ENCODE peak calls at places on chromosomes 2 and 18, in six cellular contexts. One of them, this sample, is unnamed.

GRCh38 chr2:70043252-70043875 is 43.9 kb upstream of the PCBP1 start:
- DNase-seq in dermis blood vessel endothelial cell: no peak
- DNase-seq in GF-D8: peak; percentile 91
- DNase-seq in HEK293T: no peak
- DNase-seq in dorsolateral prefrontal cortex: no peak
- DNase-seq in activated naive CD4-positive, alpha-beta T cell treated with anti-CD3 and anti-CD28 coated beads, Interleukin-2, amount 10 ng/mL, durations not matched to agents 7 days and 5 days: peak; percentile 77
- DNase-seq in this sample: no peak

GRCh38 chr2:240571314-240571973 is 3.2 kb downstream of the RNPEPL1 start:
- DNase-seq in activated naive CD4-positive, alpha-beta T cell treated with anti-CD3 and anti-CD28 coated beads, Interleukin-2, amount 10 ng/mL, durations not matched to agents 7 days and 5 days: no peak
- DNase-seq in dermis blood vessel endothelial cell: no peak
- DNase-seq in HEK293T: no peak
- DNase-seq in GF-D8: no peak
- DNase-seq in dorsolateral prefrontal cortex: peak; percentile 29
- DNase-seq in this sample: no peak

GRCh38 chr2:190841707-190842505 is 38.7 kb upstream of the GLS start:
- DNase-seq in dorsolateral prefrontal cortex: no peak
- DNase-seq in dermis blood vessel endothelial cell: no peak
- DNase-seq in activated naive CD4-positive, alpha-beta T cell treated with anti-CD3 and anti-CD28 coated beads, Interleukin-2, amount 10 ng/mL, durations not matched to agents 7 days and 5 days: no peak
- DNase-seq in GF-D8: no peak
- DNase-seq in HEK293T: no peak
- DNase-seq in this sample: no peak

GRCh38 chr2:71798266-71799012 is 345.1 kb downstream of the DYSF start:
- DNase-seq in dorsolateral prefrontal cortex: no peak
- DNase-seq in HEK293T: peak; percentile 66
- DNase-seq in activated naive CD4-positive, alpha-beta T cell treated with anti-CD3 and anti-CD28 coated beads, Interleukin-2, amount 10 ng/mL, durations not matched to agents 7 days and 5 days: peak; percentile 38
- DNase-seq in dermis blood vessel endothelial cell: peak; percentile 63
- DNase-seq in GF-D8: no peak
- DNase-seq in this sample: no peak

GRCh38 chr2:142944264-142944663 is 66.8 kb downstream of the KYNU start:
- DNase-seq in HEK293T: peak; percentile 12
- DNase-seq in dermis blood vessel endothelial cell: peak; percentile 8
- DNase-seq in GF-D8: no peak
- DNase-seq in dorsolateral prefrontal cortex: no peak
- DNase-seq in activated naive CD4-positive, alpha-beta T cell treated with anti-CD3 and anti-CD28 coated beads, Interleukin-2, amount 10 ng/mL, durations not matched to agents 7 days and 5 days: no peak
- DNase-seq in this sample: no peak

GRCh38 chr18:11500153-11501122 is 109.0 kb upstream of the SLC35G4 start:
- DNase-seq in HEK293T: no peak
- DNase-seq in GF-D8: no peak
- DNase-seq in dermis blood vessel endothelial cell: peak; percentile 91
- DNase-seq in activated naive CD4-positive, alpha-beta T cell treated with anti-CD3 and anti-CD28 coated beads, Interleukin-2, amount 10 ng/mL, durations not matched to agents 7 days and 5 days: no peak
- DNase-seq in dorsolateral prefrontal cortex: no peak
- DNase-seq in this sample: peak; percentile 93

GRCh38 chr2:129587426-129588064 is 391.9 kb upstream of the RAB6C start:
- DNase-seq in GF-D8: no peak
- DNase-seq in HEK293T: no peak
- DNase-seq in activated naive CD4-positive, alpha-beta T cell treated with anti-CD3 and anti-CD28 coated beads, Interleukin-2, amount 10 ng/mL, durations not matched to agents 7 days and 5 days: no peak
- DNase-seq in dorsolateral prefrontal cortex: no peak
- DNase-seq in dermis blood vessel endothelial cell: no peak
- DNase-seq in this sample: no peak

GRCh38 chr2:118310016-118310877 is 222.0 kb downstream of the INSIG2 start:
- DNase-seq in dorsolateral prefrontal cortex: peak; percentile 41
- DNase-seq in activated naive CD4-positive, alpha-beta T cell treated with anti-CD3 and anti-CD28 coated beads, Interleukin-2, amount 10 ng/mL, durations not matched to agents 7 days and 5 days: peak; percentile 74
- DNase-seq in HEK293T: no peak
- DNase-seq in GF-D8: no peak
- DNase-seq in dermis blood vessel endothelial cell: peak; percentile 63
- DNase-seq in this sample: no peak

GRCh38 chr2:30235859-30236535 is 4.7 kb downstream of the LBH start:
- DNase-seq in GF-D8: no peak
- DNase-seq in dorsolateral prefrontal cortex: no peak
- DNase-seq in HEK293T: no peak
- DNase-seq in dermis blood vessel endothelial cell: no peak
- DNase-seq in activated naive CD4-positive, alpha-beta T cell treated with anti-CD3 and anti-CD28 coated beads, Interleukin-2, amount 10 ng/mL, durations not matched to agents 7 days and 5 days: peak; percentile 53
- DNase-seq in this sample: no peak

GRCh38 chr2:214699236-214699635 is 110.2 kb downstream of the BARD1 start:
- DNase-seq in dermis blood vessel endothelial cell: no peak
- DNase-seq in HEK293T: no peak
- DNase-seq in GF-D8: no peak
- DNase-seq in dorsolateral prefrontal cortex: no peak
- DNase-seq in activated naive CD4-positive, alpha-beta T cell treated with anti-CD3 and anti-CD28 coated beads, Interleukin-2, amount 10 ng/mL, durations not matched to agents 7 days and 5 days: no peak
- DNase-seq in this sample: no peak

GRCh38 chr2:171480908-171481307 is 41.4 kb upstream of the CYBRD1 start:
- DNase-seq in GF-D8: no peak
- DNase-seq in HEK293T: no peak
- DNase-seq in activated naive CD4-positive, alpha-beta T cell treated with anti-CD3 and anti-CD28 coated beads, Interleukin-2, amount 10 ng/mL, durations not matched to agents 7 days and 5 days: no peak
- DNase-seq in dermis blood vessel endothelial cell: no peak
- DNase-seq in dorsolateral prefrontal cortex: no peak
- DNase-seq in this sample: no peak

GRCh38 chr2:198135481-198135934 is 331.1 kb downstream of the PLCL1 start:
- DNase-seq in HEK293T: no peak
- DNase-seq in dorsolateral prefrontal cortex: no peak
- DNase-seq in dermis blood vessel endothelial cell: no peak
- DNase-seq in GF-D8: no peak
- DNase-seq in activated naive CD4-positive, alpha-beta T cell treated with anti-CD3 and anti-CD28 coated beads, Interleukin-2, amount 10 ng/mL, durations not matched to agents 7 days and 5 days: no peak
- DNase-seq in this sample: no peak

GRCh38 chr2:207203056-207203455 is 37.3 kb upstream of the KLF7 start:
- DNase-seq in HEK293T: no peak
- DNase-seq in GF-D8: no peak
- DNase-seq in dorsolateral prefrontal cortex: no peak
- DNase-seq in dermis blood vessel endothelial cell: no peak
- DNase-seq in activated naive CD4-positive, alpha-beta T cell treated with anti-CD3 and anti-CD28 coated beads, Interleukin-2, amount 10 ng/mL, durations not matched to agents 7 days and 5 days: no peak
- DNase-seq in this sample: no peak

GRCh38 chr2:163248321-163249090 is 409.9 kb upstream of the KCNH7 start:
- DNase-seq in GF-D8: no peak
- DNase-seq in activated naive CD4-positive, alpha-beta T cell treated with anti-CD3 and anti-CD28 coated beads, Interleukin-2, amount 10 ng/mL, durations not matched to agents 7 days and 5 days: no peak
- DNase-seq in HEK293T: no peak
- DNase-seq in dorsolateral prefrontal cortex: no peak
- DNase-seq in dermis blood vessel endothelial cell: no peak
- DNase-seq in this sample: no peak

GRCh38 chr2:105895995-105896764 is 151.5 kb downstream of the NCK2 start:
- DNase-seq in activated naive CD4-positive, alpha-beta T cell treated with anti-CD3 and anti-CD28 coated beads, Interleukin-2, amount 10 ng/mL, durations not matched to agents 7 days and 5 days: peak; percentile 36
- DNase-seq in dorsolateral prefrontal cortex: no peak
- DNase-seq in dermis blood vessel endothelial cell: no peak
- DNase-seq in GF-D8: no peak
- DNase-seq in HEK293T: no peak
- DNase-seq in this sample: no peak

GRCh38 chr2:239943991-239944441 is 81.1 kb downstream of the NDUFA10 start:
- DNase-seq in dermis blood vessel endothelial cell: no peak
- DNase-seq in HEK293T: no peak
- DNase-seq in dorsolateral prefrontal cortex: peak; percentile 17
- DNase-seq in activated naive CD4-positive, alpha-beta T cell treated with anti-CD3 and anti-CD28 coated beads, Interleukin-2, amount 10 ng/mL, durations not matched to agents 7 days and 5 days: no peak
- DNase-seq in GF-D8: no peak
- DNase-seq in this sample: no peak

GRCh38 chr2:191626497-191627151 is 51.3 kb upstream of the NABP1 start:
- DNase-seq in GF-D8: no peak
- DNase-seq in activated naive CD4-positive, alpha-beta T cell treated with anti-CD3 and anti-CD28 coated beads, Interleukin-2, amount 10 ng/mL, durations not matched to agents 7 days and 5 days: no peak
- DNase-seq in HEK293T: no peak
- DNase-seq in dermis blood vessel endothelial cell: peak; percentile 36
- DNase-seq in dorsolateral prefrontal cortex: no peak
- DNase-seq in this sample: no peak

GRCh38 chr18:830315-830901 is 18.4 kb upstream of the YES1 start:
- DNase-seq in HEK293T: no peak
- DNase-seq in dermis blood vessel endothelial cell: peak; percentile 96
- DNase-seq in dorsolateral prefrontal cortex: no peak
- DNase-seq in GF-D8: peak; percentile 99
- DNase-seq in activated naive CD4-positive, alpha-beta T cell treated with anti-CD3 and anti-CD28 coated beads, Interleukin-2, amount 10 ng/mL, durations not matched to agents 7 days and 5 days: peak; percentile 58
- DNase-seq in this sample: peak; percentile 52

GRCh38 chr18:9008709-9009635 is 93.5 kb upstream of the NDUFV2 start:
- DNase-seq in dorsolateral prefrontal cortex: no peak
- DNase-seq in HEK293T: no peak
- DNase-seq in activated naive CD4-positive, alpha-beta T cell treated with anti-CD3 and anti-CD28 coated beads, Interleukin-2, amount 10 ng/mL, durations not matched to agents 7 days and 5 days: no peak
- DNase-seq in GF-D8: no peak
- DNase-seq in dermis blood vessel endothelial cell: no peak
- DNase-seq in this sample: no peak

GRCh38 chr2:27765621-27766286 is 5.8 kb upstream of the MRPL33 start:
- DNase-seq in dorsolateral prefrontal cortex: peak; percentile 48
- DNase-seq in dermis blood vessel endothelial cell: peak; percentile 67
- DNase-seq in GF-D8: no peak
- DNase-seq in activated naive CD4-positive, alpha-beta T cell treated with anti-CD3 and anti-CD28 coated beads, Interleukin-2, amount 10 ng/mL, durations not matched to agents 7 days and 5 days: peak; percentile 47
- DNase-seq in HEK293T: no peak
- DNase-seq in this sample: no peak

GRCh38 chr2:215537621-215538020 is 101.8 kb upstream of the FN1 start:
- DNase-seq in activated naive CD4-positive, alpha-beta T cell treated with anti-CD3 and anti-CD28 coated beads, Interleukin-2, amount 10 ng/mL, durations not matched to agents 7 days and 5 days: no peak
- DNase-seq in GF-D8: no peak
- DNase-seq in dorsolateral prefrontal cortex: no peak
- DNase-seq in dermis blood vessel endothelial cell: no peak
- DNase-seq in HEK293T: no peak
- DNase-seq in this sample: peak; percentile 61

GRCh38 chr18:111292-112014 is 46.9 kb upstream of the USP14 start:
- DNase-seq in GF-D8: no peak
- DNase-seq in dorsolateral prefrontal cortex: peak; percentile 62
- DNase-seq in activated naive CD4-positive, alpha-beta T cell treated with anti-CD3 and anti-CD28 coated beads, Interleukin-2, amount 10 ng/mL, durations not matched to agents 7 days and 5 days: peak; percentile 80
- DNase-seq in HEK293T: peak; percentile 70
- DNase-seq in dermis blood vessel endothelial cell: peak; percentile 67
- DNase-seq in this sample: no peak

GRCh38 chr2:22887426-22887825 is 497.6 kb upstream of the KLHL29 start:
- DNase-seq in activated naive CD4-positive, alpha-beta T cell treated with anti-CD3 and anti-CD28 coated beads, Interleukin-2, amount 10 ng/mL, durations not matched to agents 7 days and 5 days: no peak
- DNase-seq in dorsolateral prefrontal cortex: no peak
- DNase-seq in dermis blood vessel endothelial cell: no peak
- DNase-seq in HEK293T: no peak
- DNase-seq in GF-D8: no peak
- DNase-seq in this sample: no peak

GRCh38 chr2:109368798-109369197 is 239.8 kb downstream of the SH3RF3 start:
- DNase-seq in activated naive CD4-positive, alpha-beta T cell treated with anti-CD3 and anti-CD28 coated beads, Interleukin-2, amount 10 ng/mL, durations not matched to agents 7 days and 5 days: no peak
- DNase-seq in dermis blood vessel endothelial cell: no peak
- DNase-seq in GF-D8: no peak
- DNase-seq in dorsolateral prefrontal cortex: no peak
- DNase-seq in HEK293T: no peak
- DNase-seq in this sample: no peak

GRCh38 chr2:121579326-121579725 is 48.6 kb downstream of the RNU4ATAC start:
- DNase-seq in activated naive CD4-positive, alpha-beta T cell treated with anti-CD3 and anti-CD28 coated beads, Interleukin-2, amount 10 ng/mL, durations not matched to agents 7 days and 5 days: no peak
- DNase-seq in HEK293T: no peak
- DNase-seq in dermis blood vessel endothelial cell: no peak
- DNase-seq in dorsolateral prefrontal cortex: no peak
- DNase-seq in GF-D8: no peak
- DNase-seq in this sample: no peak

GRCh38 chr2:8229546-8229986 is 452.3 kb upstream of the ID2 start:
- DNase-seq in GF-D8: peak; percentile 90
- DNase-seq in HEK293T: no peak
- DNase-seq in dermis blood vessel endothelial cell: no peak
- DNase-seq in dorsolateral prefrontal cortex: no peak
- DNase-seq in activated naive CD4-positive, alpha-beta T cell treated with anti-CD3 and anti-CD28 coated beads, Interleukin-2, amount 10 ng/mL, durations not matched to agents 7 days and 5 days: peak; percentile 64
- DNase-seq in this sample: peak; percentile 17

GRCh38 chr2:140136366-140136765 is 1356.2 kb upstream of the NXPH2 start:
- DNase-seq in activated naive CD4-positive, alpha-beta T cell treated with anti-CD3 and anti-CD28 coated beads, Interleukin-2, amount 10 ng/mL, durations not matched to agents 7 days and 5 days: no peak
- DNase-seq in GF-D8: no peak
- DNase-seq in dorsolateral prefrontal cortex: no peak
- DNase-seq in HEK293T: no peak
- DNase-seq in dermis blood vessel endothelial cell: no peak
- DNase-seq in this sample: no peak

GRCh38 chr18:78523850-78524249 is 455.8 kb upstream of the SALL3 start:
- DNase-seq in activated naive CD4-positive, alpha-beta T cell treated with anti-CD3 and anti-CD28 coated beads, Interleukin-2, amount 10 ng/mL, durations not matched to agents 7 days and 5 days: no peak
- DNase-seq in dorsolateral prefrontal cortex: no peak
- DNase-seq in HEK293T: no peak
- DNase-seq in GF-D8: no peak
- DNase-seq in dermis blood vessel endothelial cell: no peak
- DNase-seq in this sample: no peak

GRCh38 chr2:39144411-39144810 is 23.6 kb upstream of the SOS1 start:
- DNase-seq in GF-D8: no peak
- DNase-seq in dorsolateral prefrontal cortex: no peak
- DNase-seq in HEK293T: no peak
- DNase-seq in dermis blood vessel endothelial cell: no peak
- DNase-seq in activated naive CD4-positive, alpha-beta T cell treated with anti-CD3 and anti-CD28 coated beads, Interleukin-2, amount 10 ng/mL, durations not matched to agents 7 days and 5 days: no peak
- DNase-seq in this sample: no peak